ENCODE peak calls at places on chromosomes 1 and 21, in ten cellular contexts. S, A, E, O, W, I, P, R, Q and H are unnamed samples. For H3K4me1, the result is how much of the 10 kb centered on the place peaks cover.

GRCh38 chr1:61641171-61641570 is 83.8 kb downstream of the TM2D1 start:
- DNase-seq in S (peak), A (peak), E (no peak), O (no peak), W (no peak), I (no peak), P (no peak), R (no peak), Q (no peak), H (no peak)

GRCh38 chr21:37783016-37783415 is 133.2 kb downstream of the KCNJ6 start:
- DNase-seq in S (no peak), A (no peak), E (no peak), O (no peak), W (peak), I (no peak), P (no peak), R (peak), Q (no peak), H (no peak)

GRCh38 chr1:203153989-203154821 is 21.4 kb downstream of the MYBPH start:
- DNase-seq in S (peak), A (no peak), E (no peak), O (no peak), W (peak), I (no peak), P (no peak), R (peak), Q (no peak), H (peak)

GRCh38 chr1:156709743-156710489 is 4.5 kb upstream of the CRABP2 start:
- DNase-seq in S (peak), A (peak), E (no peak), O (no peak), W (peak), I (peak), P (peak), R (peak), Q (no peak), H (peak)

GRCh38 chr1:227999056-227999930 is 7.5 kb upstream of the WNT3A start:
- DNase-seq in S (peak), A (peak), E (peak), O (peak), W (peak), I (peak), P (no peak), R (peak), Q (peak), H (peak)

GRCh38 chr1:59007820-59008598 is 224.2 kb upstream of the JUN start:
- DNase-seq in S (peak), A (no peak), E (no peak), O (no peak), W (peak), I (no peak), P (no peak), R (peak), Q (no peak), H (no peak)

GRCh38 chr1:206022766-206023165 is 929 bp downstream of the CTSE start:
- DNase-seq in S (no peak), A (no peak), E (no peak), O (no peak), W (no peak), I (no peak), P (no peak), R (no peak), Q (no peak), H (no peak)

GRCh38 chr1:17540255-17541001 is 930 bp downstream of the ARHGEF10L start:
- DNase-seq in S (peak), A (peak), E (no peak), O (peak), W (no peak), I (peak), P (peak), R (peak), Q (no peak), H (peak)

GRCh38 chr1:181135462-181135781 is 46.9 kb downstream of the IER5 start:
- DNase-seq in S (peak), A (no peak), E (no peak), O (no peak), W (no peak), I (no peak), P (no peak), R (peak), Q (no peak), H (peak)

GRCh38 chr1:101847608-101848007 is 149.1 kb downstream of the OLFM3 start:
- DNase-seq in S (no peak), A (no peak), E (no peak), O (no peak), W (no peak), I (no peak), P (no peak), R (no peak), Q (no peak), H (no peak)

GRCh38 chr1:30919025-30919881 is 10.7 kb upstream of the SDC3 start:
- DNase-seq in S (peak), A (no peak), E (no peak), O (no peak), W (peak), I (no peak), P (no peak), R (peak), Q (no peak), H (no peak)

GRCh38 chr1:6483010-6483760 is 8.3 kb downstream of the PLEKHG5 start:
- DNase-seq in S (no peak), A (no peak), E (no peak), O (no peak), W (no peak), I (no peak), P (peak), R (no peak), Q (no peak), H (no peak)

GRCh38 chr1:94327001-94327685 is 89.8 kb upstream of the ARHGAP29 start:
- DNase-seq in S (peak), A (peak), E (no peak), O (peak), W (peak), I (peak), P (peak), R (peak), Q (peak), H (no peak)

GRCh38 chr21:44932366-44933181 is 7.3 kb upstream of the SLX9 start:
- DNase-seq in S (peak), A (peak), E (peak), O (no peak), W (no peak), I (peak), P (peak), R (peak), Q (no peak), H (peak)

GRCh38 chr1:33327587-33328325 is 6.9 kb upstream of the A3GALT2 start:
- DNase-seq in S (peak), A (peak), E (no peak), O (no peak), W (peak), I (peak), P (no peak), R (peak), Q (no peak), H (peak)

GRCh38 chr21:34992736-34993135 is 56.4 kb downstream of the RUNX1 start:
- DNase-seq in S (peak), A (peak), E (no peak), O (no peak), W (peak), I (peak), P (peak), R (peak), Q (no peak), H (peak)

GRCh38 chr21:35563885-35564451 is 496.4 kb downstream of the SETD4 start:
- DNase-seq in S (peak), A (peak), E (no peak), O (no peak), W (peak), I (peak), P (peak), R (peak), Q (no peak), H (peak)

GRCh38 chr1:157438236-157439012 is 113.9 kb downstream of the FCRL5 start:
- DNase-seq in S (peak), A (no peak), E (no peak), O (no peak), W (no peak), I (no peak), P (no peak), R (peak), Q (no peak), H (peak)

GRCh38 chr21:35071347-35071746 is 22.2 kb upstream of the RUNX1 start:
- DNase-seq in S (no peak), A (no peak), E (no peak), O (no peak), W (no peak), I (no peak), P (no peak), R (peak), Q (no peak), H (no peak)

GRCh38 chr1:233294991-233295774 is at the start of gene PCNX2:
- DNase-seq in S (peak), A (peak), E (peak), O (peak), W (peak), I (no peak), P (peak), R (peak), Q (peak), H (peak)

GRCh38 chr1:246689409-246689997 is 34.7 kb upstream of the SCCPDH start:
- DNase-seq in S (peak), A (peak), E (peak), O (peak), W (peak), I (peak), P (peak), R (peak), Q (peak), H (peak)

GRCh38 chr1:218339267-218339831 is 5.8 kb upstream of the TGFB2 start:
- DNase-seq in S (peak), A (no peak), E (no peak), O (no peak), W (peak), I (no peak), P (no peak), R (peak), Q (no peak), H (no peak)

GRCh38 chr1:30315185-30315960 is 408.0 kb downstream of the MATN1 start:
- DNase-seq in S (peak), A (no peak), E (no peak), O (no peak), W (peak), I (no peak), P (no peak), R (peak), Q (peak), H (no peak)

GRCh38 chr1:228036701-228037231 is 30.0 kb downstream of the WNT3A start:
- DNase-seq in S (no peak), A (no peak), E (no peak), O (no peak), W (no peak), I (peak), P (peak), R (no peak), Q (no peak), H (peak)

GRCh38 chr1:30191154-30191702 is 532.2 kb downstream of the MATN1 start:
- DNase-seq in S (peak), A (no peak), E (peak), O (no peak), W (peak), I (peak), P (no peak), R (peak), Q (peak), H (peak)

GRCh38 chr1:39683591-39684312 is 7.5 kb downstream of the HPCAL4 start:
- DNase-seq in S (peak), A (peak), E (peak), O (no peak), W (no peak), I (no peak), P (no peak), R (peak), Q (no peak), H (no peak)

GRCh38 chr1:194159941-194160340 is 973.5 kb upstream of the B3GALT2 start:
- DNase-seq in S (peak), A (no peak), E (no peak), O (no peak), W (peak), I (no peak), P (no peak), R (no peak), Q (peak), H (no peak)

GRCh38 chr21:44817506-44817880 is 369 bp downstream of the SUMO3 start:
- DNase-seq in S (peak), A (peak), E (peak), O (peak), W (peak), I (peak), P (peak), R (peak), Q (peak), H (peak)

GRCh38 chr1:198176179-198176578 is 19.4 kb downstream of the NEK7 start:
- DNase-seq in S (no peak), A (no peak), E (no peak), O (no peak), W (no peak), I (no peak), P (no peak), R (no peak), Q (no peak), H (no peak)

GRCh38 chr1:232686346-232686745 is 56.4 kb upstream of the SIPA1L2 start:
- DNase-seq in S (no peak), A (peak), E (no peak), O (no peak), W (peak), I (no peak), P (no peak), R (peak), Q (no peak), H (no peak)

GRCh38 chr1:6897138-6897537 is 111.9 kb downstream of the CAMTA1 start:
- DNase-seq in S (no peak), A (no peak), E (no peak), O (no peak), W (no peak), I (no peak), P (no peak), R (no peak), Q (no peak), H (no peak)

GRCh38 chr1:87972818-87973217 is 644.1 kb downstream of the LMO4 start:
- DNase-seq in S (no peak), A (no peak), E (no peak), O (no peak), W (peak), I (no peak), P (no peak), R (no peak), Q (no peak), H (no peak)

GRCh38 chr21:37627074-37627473 is 260.5 kb downstream of the DYRK1A start:
- DNase-seq in S (no peak), A (no peak), E (no peak), O (no peak), W (no peak), I (no peak), P (no peak), R (peak), Q (no peak), H (no peak)

GRCh38 chr1:156527584-156527983 is 27.0 kb upstream of the MEF2D start:
- DNase-seq in S (no peak), A (no peak), E (no peak), O (no peak), W (no peak), I (no peak), P (no peak), R (no peak), Q (no peak), H (no peak)

GRCh38 chr1:201310986-201311355 is 27.7 kb downstream of the PKP1 start:
- DNase-seq in S (no peak), A (no peak), E (no peak), O (no peak), W (peak), I (no peak), P (no peak), R (peak), Q (no peak), H (peak)

GRCh38 chr1:222286039-222286438 is 261.9 kb downstream of the HHIPL2 start:
- DNase-seq in S (no peak), A (no peak), E (no peak), O (no peak), W (no peak), I (no peak), P (no peak), R (no peak), Q (no peak), H (no peak)

GRCh38 chr1:38025233-38025632 is 12.7 kb downstream of the UTP11 start:
- DNase-seq in S (no peak), A (no peak), E (no peak), O (no peak), W (no peak), I (peak), P (no peak), R (no peak), Q (no peak), H (no peak)

GRCh38 chr1:151540982-151541377 is 871 bp downstream of the TUFT1 start:
- DNase-seq in S (no peak), A (no peak), E (no peak), O (no peak), W (no peak), I (no peak), P (no peak), R (no peak), Q (no peak), H (peak)

GRCh38 chr1:19643113-19643512 is 998 bp upstream of the NBL1 start:
- DNase-seq in S (no peak), A (no peak), E (no peak), O (no peak), W (no peak), I (no peak), P (peak), R (peak), Q (peak), H (peak)
- H3K4me1 ChIP-seq in S (under half), A (under half), E (under half), O (under half), W (under half), I (under half), P (under half), R (under half), Q (under half), H (under half)

DNA sequence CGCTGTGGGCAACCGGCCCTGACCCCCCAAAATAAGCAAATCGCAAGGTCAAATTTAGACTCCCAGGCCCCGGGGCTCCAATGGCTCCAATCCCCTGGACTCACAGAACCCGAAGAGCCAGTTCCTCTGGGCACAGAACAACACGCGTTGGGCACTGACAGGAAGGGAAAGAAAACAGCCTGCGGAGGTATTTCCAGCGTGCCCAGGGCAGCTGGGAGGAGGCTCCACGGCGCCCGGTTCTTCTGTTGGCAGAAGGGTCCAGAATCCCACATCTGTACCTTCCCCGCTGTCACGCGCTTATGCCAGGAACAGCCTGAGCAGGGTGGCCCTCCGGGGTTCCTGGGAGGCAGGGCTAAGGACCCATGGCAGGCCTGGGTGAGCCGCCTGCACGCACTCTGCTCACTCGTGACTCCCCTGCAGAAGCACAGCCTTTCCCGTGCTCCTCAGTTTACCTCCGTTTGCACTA is 85.5 kb downstream of the RIPK4 start:
- DNase-seq in S (no peak), A (no peak), E (no peak), O (no peak), W (no peak), I (no peak), P (peak), R (no peak), Q (no peak), H (no peak)
- H3K4me1 ChIP-seq in S (under half), A (under half), E (under half), O (under half), W (under half), I (under half), P (under half), R (under half), Q (under half), H (under half)

DNA sequence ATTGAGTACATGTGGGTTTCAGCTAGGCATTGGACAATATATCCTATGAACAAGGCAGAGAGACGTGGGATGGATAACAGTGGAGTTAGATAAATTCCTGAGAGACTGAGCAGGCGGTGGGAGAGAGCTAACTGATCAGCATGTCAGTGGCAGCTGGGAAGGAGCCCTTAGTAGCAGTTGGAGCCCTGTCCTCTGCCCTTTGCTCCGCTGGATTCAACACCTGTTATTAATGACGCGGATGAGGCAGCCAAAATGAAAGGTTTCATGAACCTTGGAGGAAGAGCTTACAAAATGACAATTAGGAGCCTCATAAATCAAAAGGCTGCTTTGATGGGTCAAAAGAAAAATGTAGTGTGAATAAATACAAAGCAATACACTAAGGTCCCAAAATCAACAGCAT is 16.1 kb downstream of the UBIAD1 start:
- DNase-seq in S (no peak), A (no peak), E (no peak), O (no peak), W (no peak), I (no peak), P (no peak), R (no peak), Q (no peak), H (no peak)
- H3K4me1 ChIP-seq in S (under half), A (under half), E (under half), O (under half), W (under half), I (under half), P (under half), R (under half), Q (under half), H (under half)

DNA sequence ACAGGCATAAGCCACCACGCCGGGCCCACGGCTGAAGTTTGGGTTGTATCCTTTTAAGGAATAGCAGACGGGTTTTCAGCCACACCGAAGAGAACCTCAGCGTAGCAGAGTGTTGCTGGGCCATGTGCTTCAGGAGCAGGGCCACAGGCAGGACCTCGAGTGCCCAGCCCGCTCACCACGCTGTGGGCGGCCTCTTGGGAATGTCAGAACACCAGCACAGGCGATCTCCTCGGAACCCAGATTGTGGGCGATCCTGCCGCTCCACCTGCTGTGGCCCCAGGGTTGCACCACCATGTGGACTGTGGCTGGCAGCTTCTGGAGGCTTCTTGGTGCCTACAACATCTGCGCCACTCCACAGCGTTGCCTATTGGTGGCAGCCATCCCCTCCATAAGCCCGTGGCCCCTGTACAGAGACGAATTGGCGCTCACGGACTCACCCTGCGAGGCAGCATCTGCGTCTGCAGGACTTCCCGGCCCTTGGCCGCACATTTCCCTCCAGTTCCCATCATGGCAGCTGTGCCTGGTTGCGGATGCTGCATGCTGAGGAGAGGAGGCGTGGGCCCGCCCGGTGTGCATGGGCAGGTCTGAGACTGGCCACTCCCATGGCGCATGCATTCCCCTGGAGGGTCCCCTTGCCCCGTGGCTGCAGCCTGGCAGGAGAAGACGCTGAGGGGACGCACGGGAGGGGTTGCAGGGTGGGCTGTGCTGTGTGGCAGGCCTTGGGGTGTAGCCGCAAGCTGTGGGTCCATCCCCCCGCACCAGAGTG is 69.3 kb downstream of the SKI start:
- DNase-seq in S (no peak), A (no peak), E (no peak), O (no peak), W (no peak), I (no peak), P (no peak), R (no peak), Q (no peak), H (no peak)
- H3K4me1 ChIP-seq in S (under half), A (half or more), E (half or more), O (under half), W (under half), I (under half), P (under half), R (half or more), Q (under half), H (under half)

DNA sequence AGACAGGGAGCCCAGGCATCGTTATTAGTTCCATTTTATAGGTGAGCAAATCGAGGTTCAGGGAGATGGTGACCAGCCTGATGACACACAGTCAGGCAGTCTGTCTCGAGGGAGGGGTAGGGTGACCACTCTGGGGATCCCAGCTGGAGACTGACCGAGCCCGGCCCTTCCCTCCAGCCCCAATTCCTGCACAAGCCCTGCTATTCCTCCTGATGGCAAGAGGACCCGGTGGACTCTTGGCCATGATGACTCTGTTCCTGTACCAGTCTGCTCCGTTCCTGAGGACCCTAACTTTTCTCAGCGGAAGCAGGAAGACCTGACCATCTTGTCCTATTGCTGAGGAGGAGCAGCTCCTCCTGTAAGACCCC is 391 bp downstream of the AGT start:
- DNase-seq in S (no peak), A (no peak), E (no peak), O (no peak), W (no peak), I (no peak), P (no peak), R (no peak), Q (no peak), H (no peak)
- H3K4me1 ChIP-seq in S (under half), A (under half), E (under half), O (under half), W (under half), I (under half), P (under half), R (under half), Q (under half), H (under half)

GRCh38 chr1:248837045-248837793 is 805 bp upstream of the ZNF672 start:
- DNase-seq in S (no peak), A (no peak), E (no peak), O (no peak), W (no peak), I (peak), P (no peak), R (no peak), Q (no peak), H (peak)
- H3K4me1 ChIP-seq in S (under half), A (under half), E (under half), O (under half), W (under half), I (under half), P (under half), R (under half), Q (under half), H (under half)

GRCh38 chr1:168506204-168506819 is 37.5 kb downstream of the XCL2 start:
- DNase-seq in S (peak), A (no peak), E (no peak), O (no peak), W (peak), I (no peak), P (no peak), R (peak), Q (peak), H (peak)
- H3K4me1 ChIP-seq in S (under half), A (under half), E (under half), O (under half), W (under half), I (under half), P (under half), R (under half), Q (under half), H (under half)